ENCODE peak calls at places on chromosome 16, in nine cellular contexts. S, Y, V, G, E, Q, X, F and L are unnamed samples.

GRCh38 chr16:70809392-70810060 is 8.6 kb upstream of the VAC14 start:
- DNase-seq in Q (no peak), F (no peak), V (no peak), E (peak), Y (no peak), S (no peak), X (no peak), G (no peak), L (no peak)

GRCh38 chr16:86762035-86762550 is 183.7 kb downstream of the FOXL1 start:
- DNase-seq in V (no peak), Q (no peak), Y (no peak), F (no peak), S (no peak), G (no peak), E (no peak), X (no peak), L (no peak)

GRCh38 chr16:55641430-55642056 is 14.2 kb upstream of the SLC6A2 start:
- DNase-seq in S (no peak), Q (no peak), V (no peak), E (no peak), X (peak), G (no peak), F (no peak), Y (no peak), L (no peak)

GRCh38 chr16:82236415-82236814 is 66.4 kb upstream of the MPHOSPH6 start:
- DNase-seq in F (no peak), Y (no peak), G (no peak), E (no peak), X (no peak), Q (no peak), V (no peak), S (no peak), L (no peak)

GRCh38 chr16:20906225-20906870 is 5.8 kb downstream of the LYRM1 start:
- DNase-seq in Q (peak), S (no peak), X (peak), G (no peak), V (peak), E (no peak), Y (no peak), F (no peak), L (no peak)

GRCh38 chr16:75750516-75750915 is 24.2 kb upstream of the CPHXL start:
- DNase-seq in X (no peak), G (no peak), Y (no peak), Q (no peak), V (no peak), S (no peak), F (no peak), E (no peak), L (no peak)

GRCh38 chr16:1290860-1291575 is 18.4 kb upstream of the UBE2I start:
- DNase-seq in Q (no peak), F (no peak), X (no peak), V (no peak), G (no peak), Y (no peak), S (no peak), E (no peak), L (no peak)

GRCh38 chr16:81480856-81481821 is 36.5 kb downstream of the CMIP start:
- DNase-seq in G (peak), V (peak), Y (no peak), F (no peak), Q (no peak), X (peak), E (no peak), S (peak), L (peak)

GRCh38 chr16:63695347-63695746 is 1426.5 kb downstream of the CDH11 start:
- DNase-seq in E (no peak), X (no peak), V (no peak), Q (no peak), S (no peak), Y (no peak), F (no peak), G (no peak), L (no peak)

GRCh38 chr16:57884655-57885133 is 82.4 kb upstream of the KIFC3 start:
- DNase-seq in V (no peak), S (no peak), E (no peak), Y (no peak), X (no peak), G (no peak), Q (no peak), F (no peak), L (no peak)

GRCh38 chr16:1367486-1368174 is 15.9 kb downstream of the GNPTG start:
- DNase-seq in V (no peak), X (no peak), S (no peak), F (no peak), Q (no peak), E (no peak), G (no peak), Y (no peak), L (no peak)

GRCh38 chr16:14489460-14489859 is 140.6 kb downstream of the PARN start:
- DNase-seq in S (peak), E (no peak), Q (no peak), Y (peak), V (peak), X (peak), G (no peak), F (no peak), L (no peak)

GRCh38 chr16:3602320-3602653 is 9.1 kb downstream of the SLX4 start:
- DNase-seq in F (no peak), S (no peak), G (no peak), Y (peak), X (no peak), E (no peak), Q (no peak), V (no peak), L (no peak)

GRCh38 chr16:70685938-70686375 is at the start of gene MTSS2:
- DNase-seq in E (peak), X (peak), Y (peak), V (peak), G (peak), S (peak), F (no peak), Q (peak), L (no peak)

GRCh38 chr16:81107506-81107905 is 11.3 kb upstream of the GCSH start:
- DNase-seq in Y (no peak), F (no peak), V (peak), E (no peak), Q (no peak), X (no peak), S (no peak), G (no peak), L (no peak)

GRCh38 chr16:79850348-79850747 is 249.8 kb upstream of the MAF start:
- DNase-seq in Y (peak), E (no peak), F (no peak), G (no peak), S (no peak), X (no peak), V (no peak), Q (no peak), L (no peak)